ENCODE peak calls at places on chromosomes 12 and 14, in five cellular contexts. A is ovary; H is CD8-positive, alpha-beta memory T cell; L is adrenal gland; K is naive thymus-derived CD4-positive, alpha-beta T cell. S is an unnamed sample.

GRCh38 chr14:99982449-99983250 is 82.6 kb upstream of the EVL start:
- DNase-seq in H (peak; percentile 76), K (peak; percentile 54), A (peak; percentile 52), L (no peak), S (peak; percentile 70)

GRCh38 chr14:63155511-63156189 is 48.6 kb upstream of the RHOJ start:
- DNase-seq in L (no peak), H (no peak), A (no peak), K (no peak), S (no peak)

GRCh38 chr14:37078131-37078530 is 94.3 kb downstream of the SLC25A21 start:
- DNase-seq in K (no peak), H (no peak), A (no peak), L (no peak), S (no peak)

GRCh38 chr14:97523936-97524335 is 726.8 kb downstream of the VRK1 start:
- DNase-seq in K (no peak), H (no peak), L (no peak), A (no peak), S (no peak)

GRCh38 chr12:100926669-100927248 is 132.2 kb downstream of the ANO4 start:
- DNase-seq in L (no peak), A (no peak), K (no peak), H (no peak), S (no peak)

GRCh38 chr14:48616941-48617340 is 941.5 kb upstream of the MDGA2 start:
- DNase-seq in K (no peak), A (no peak), H (no peak), L (no peak), S (no peak)

GRCh38 chr12:108773798-108774788 is 42.8 kb upstream of the CORO1C start:
- DNase-seq in K (no peak), H (no peak), L (peak; percentile 63), A (peak; percentile 91), S (no peak)

GRCh38 chr12:82015623-82016347 is 256.6 kb upstream of the PPFIA2 start:
- DNase-seq in K (no peak), H (no peak), L (no peak), A (no peak), S (no peak)

GRCh38 chr14:27148143-27148542 is 550.3 kb upstream of the NOVA1 start:
- DNase-seq in K (no peak), A (no peak), H (no peak), L (no peak), S (no peak)

GRCh38 chr14:77923131-77923933 is 123.4 kb downstream of the ADCK1 start:
- DNase-seq in A (no peak), H (no peak), L (no peak), K (no peak), S (no peak)

GRCh38 chr12:125068391-125068790 is 3.2 kb downstream of the AACS start:
- DNase-seq in L (no peak), H (no peak), K (no peak), A (no peak), S (no peak)

GRCh38 chr12:13179159-13180074 is 17.1 kb upstream of the EMP1 start:
- DNase-seq in A (peak; percentile 59), K (peak; percentile 49), H (peak; percentile 67), L (no peak), S (peak; percentile 57)

GRCh38 chr12:13784504-13784903 is 196.9 kb downstream of the GRIN2B start:
- DNase-seq in H (no peak), A (no peak), K (no peak), L (peak; percentile 16), S (no peak)

GRCh38 chr14:97603201-97603600 is 806.0 kb downstream of the VRK1 start:
- DNase-seq in H (peak; percentile 74), K (no peak), L (no peak), A (no peak), S (peak; percentile 63)

GRCh38 chr14:63725786-63726185 is 2.1 kb downstream of the SGPP1 start:
- DNase-seq in K (no peak), A (no peak), L (no peak), H (no peak), S (no peak)

GRCh38 chr14:54699087-54699530 is 132.2 kb downstream of the SAMD4A start:
- DNase-seq in H (no peak), K (no peak), L (no peak), A (no peak), S (no peak)

GRCh38 chr12:19158909-19159308 is 29.4 kb downstream of the PLEKHA5 start:
- DNase-seq in L (no peak), K (no peak), A (no peak), H (no peak), S (no peak)

GRCh38 chr12:83461326-83461985 is 774.8 kb downstream of the TMTC2 start:
- DNase-seq in H (no peak), K (no peak), L (no peak), A (no peak), S (no peak)

GRCh38 chr14:75200451-75200850 is 24.0 kb upstream of the TMED10 start:
- DNase-seq in H (no peak), K (no peak), A (no peak), L (no peak), S (no peak)

GRCh38 chr12:118549506-118550109 is 173.3 kb downstream of the SUDS3 start:
- DNase-seq in K (no peak), A (no peak), H (no peak), L (no peak), S (no peak)

GRCh38 chr14:80275208-80275850 is 64.0 kb upstream of the DIO2 start:
- DNase-seq in A (no peak), K (no peak), H (no peak), L (no peak), S (no peak)

GRCh38 chr12:126295652-126296051 is 1230.4 kb downstream of the AACS start:
- DNase-seq in H (no peak), K (no peak), L (no peak), A (no peak), S (no peak)

GRCh38 chr14:34780646-34781045 is 66.3 kb upstream of the CFL2 start:
- DNase-seq in K (no peak), H (no peak), A (no peak), L (no peak), S (no peak)

GRCh38 chr12:30761730-30762129 is 7.0 kb upstream of the CAPRIN2 start:
- DNase-seq in H (no peak), A (no peak), K (no peak), L (no peak), S (no peak)

GRCh38 chr12:9851927-9852326 is 17.2 kb downstream of the CLEC2B start:
- DNase-seq in K (no peak), A (no peak), L (no peak), H (no peak), S (no peak)

GRCh38 chr12:8642775-8643174 is 19.9 kb downstream of the MFAP5 start:
- DNase-seq in K (no peak), A (no peak), H (no peak), L (no peak), S (no peak)

GRCh38 chr12:8648598-8649205 is 13.9 kb downstream of the MFAP5 start:
- DNase-seq in H (peak; percentile 69), L (no peak), K (peak; percentile 69), A (no peak), S (peak; percentile 26)

GRCh38 chr12:8647968-8648367 is 14.7 kb downstream of the MFAP5 start:
- DNase-seq in K (no peak), A (no peak), L (no peak), H (no peak), S (no peak)

GRCh38 chr12:8639936-8640335 is 22.7 kb downstream of the MFAP5 start:
- DNase-seq in L (no peak), A (no peak), K (no peak), H (no peak), S (no peak)

DNA sequence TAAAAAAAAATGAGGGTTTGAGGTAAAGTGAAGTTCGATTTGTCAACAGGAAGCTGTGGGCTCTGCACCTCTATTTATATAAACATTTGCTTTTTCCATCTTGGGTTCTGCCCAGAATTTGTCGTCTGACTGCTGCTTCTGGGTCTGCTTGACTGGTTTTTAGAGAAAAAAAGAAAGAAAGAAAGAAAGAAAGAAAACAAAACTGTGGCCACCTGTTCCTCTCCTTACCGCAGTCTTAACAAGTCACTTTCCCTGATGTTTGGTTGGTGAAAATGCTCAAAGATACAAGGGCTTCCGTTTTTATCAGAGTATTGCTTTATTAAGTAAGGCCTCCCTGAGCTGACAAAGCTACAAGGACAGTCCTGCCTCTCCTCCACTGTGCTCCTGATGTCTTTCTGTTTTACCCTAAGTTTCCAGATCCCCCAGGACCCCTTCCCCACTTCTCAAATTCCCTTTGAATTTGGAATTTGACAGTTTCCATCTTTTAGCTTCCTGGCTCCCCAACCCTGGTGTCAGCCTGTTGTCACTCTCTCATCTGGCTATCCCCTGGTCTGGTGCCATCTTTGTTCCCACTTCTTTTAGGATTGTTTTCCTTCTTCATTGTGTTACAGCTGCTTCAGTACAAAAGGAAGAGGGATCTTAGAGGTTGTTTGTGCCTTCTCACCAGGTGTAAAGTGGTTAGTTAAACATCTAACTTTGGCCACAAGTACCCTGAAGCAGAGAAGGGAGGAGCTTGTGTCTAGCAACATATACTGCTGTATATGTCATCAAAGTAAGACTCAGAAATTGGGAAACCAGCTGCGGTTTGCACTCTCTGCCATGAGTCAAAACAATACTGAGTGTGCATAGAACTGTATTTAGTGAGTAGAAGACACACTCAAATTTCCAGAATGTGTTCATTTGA is 18.0 kb downstream of the MFAP5 start:
- DNase-seq in A (no peak), L (no peak), H (peak; percentile 70), K (peak; percentile 51), S (peak; percentile 54)
- H3K4me1 ChIP-seq in A (no peaks in the 10 kb centered on the region), L (no peaks in the 10 kb centered on the region), H (peaks cover 26% of the 10 kb centered on the region), K (peaks cover 22% of the 10 kb centered on the region), S (peaks cover 23% of the 10 kb centered on the region)

GRCh38 chr12:130795906-130796305 is 43.1 kb downstream of the STX2 start:
- DNase-seq in H (no peak), L (no peak), A (no peak), K (no peak), S (no peak)
- H3K36me3 ChIP-seq in H (peaks cover 21% of the 10 kb centered on the region), L (peaks cover 47% of the 10 kb centered on the region), A (no peaks in the 10 kb centered on the region), K (no peaks in the 10 kb centered on the region), S (peaks cover 9% of the 10 kb centered on the region)

DNA sequence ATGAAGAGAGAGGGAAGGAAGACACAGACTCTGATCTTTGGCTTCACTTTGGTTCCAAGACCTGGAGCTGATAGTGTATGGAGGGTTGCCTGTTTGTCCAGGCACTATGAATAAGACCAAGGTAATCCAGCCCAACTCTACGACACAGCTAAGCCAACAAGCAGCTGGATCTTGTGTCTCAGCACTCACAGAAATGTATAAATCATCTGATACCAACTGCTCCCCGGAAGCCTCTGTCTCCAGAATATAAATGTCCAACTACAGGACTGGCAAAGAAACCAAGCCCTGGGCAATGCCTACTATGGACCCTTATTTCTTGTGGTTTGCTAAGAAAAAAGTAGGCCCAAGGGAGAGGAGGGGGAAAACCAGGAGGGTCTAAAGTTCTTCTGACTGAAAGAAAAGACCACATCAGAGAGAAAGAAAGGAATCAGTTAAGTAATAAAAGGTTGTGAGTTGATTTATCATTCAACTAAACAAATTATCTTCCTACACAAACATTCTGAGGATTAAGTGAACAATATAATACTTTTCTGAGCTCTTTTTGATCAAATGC is 204.0 kb downstream of the DAD1 start:
- DNase-seq in L (no peak), H (no peak), K (no peak), A (no peak), S (no peak)
- H3K4me1 ChIP-seq in L (no peaks in the 10 kb centered on the region), H (no peaks in the 10 kb centered on the region), K (no peaks in the 10 kb centered on the region), A (no peaks in the 10 kb centered on the region), S (no peaks in the 10 kb centered on the region)

GRCh38 chr12:51098611-51099010 is 15.2 kb upstream of the CSRNP2 start:
- DNase-seq in L (no peak), H (no peak), A (no peak), K (no peak), S (no peak)

DNA sequence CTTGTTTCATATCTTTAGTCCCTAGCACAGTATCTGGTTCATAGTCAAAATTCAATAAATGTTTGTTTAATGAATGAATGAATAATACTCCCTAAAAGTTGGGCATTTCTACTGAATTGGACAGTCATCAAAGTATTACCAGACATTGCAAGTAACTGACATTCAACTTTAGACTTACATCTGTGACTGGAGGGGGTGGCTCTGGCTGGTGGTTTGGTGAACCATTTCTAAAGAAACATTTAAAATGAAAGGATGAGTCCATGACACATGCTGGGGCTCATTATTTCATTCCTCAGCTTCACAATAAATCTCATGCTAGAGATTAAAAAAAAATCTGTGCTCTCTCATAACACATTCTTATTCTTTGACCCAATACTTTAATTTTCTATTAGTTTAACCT is 20.6 kb upstream of the CSRNP2 start:
- DNase-seq in A (no peak), K (no peak), L (no peak), H (no peak), S (no peak)
- H3K36me3 ChIP-seq in A (no peaks in the 10 kb centered on the region), K (peaks cover 9% of the 10 kb centered on the region), L (peaks cover 63% of the 10 kb centered on the region), H (peaks cover 35% of the 10 kb centered on the region), S (peaks cover 39% of the 10 kb centered on the region)